ENCODE peak calls at places on chromosomes 11 and 22, in six cellular contexts. F, K, J, L, P and U are unnamed samples.

GRCh38 chr11:27783701-27784355 is 83.6 kb upstream of the BDNF start:
- DNase-seq in F (no peak), K (no peak), J (no peak), L (no peak), P (no peak), U (peak)

GRCh38 chr11:112805658-112806057 is 155.6 kb upstream of the NCAM1 start:
- DNase-seq in F (no peak), K (no peak), J (no peak), L (no peak), P (no peak), U (no peak)

GRCh38 chr11:78767409-78767932 is 192.8 kb upstream of the NARS2 start:
- DNase-seq in F (no peak), K (no peak), J (peak), L (no peak), P (no peak), U (no peak)

GRCh38 chr11:84289381-84289906 is 1003.3 kb upstream of the CCDC90B start:
- DNase-seq in F (peak), K (peak), J (peak), L (no peak), P (no peak), U (peak)

GRCh38 chr11:123483058-123483457 is 53.0 kb downstream of the GRAMD1B start:
- DNase-seq in F (peak), K (no peak), J (peak), L (no peak), P (no peak), U (no peak)

GRCh38 chr22:22882033-22882717 is 5.4 kb upstream of the IGLL5 start:
- DNase-seq in F (no peak), K (no peak), J (no peak), L (no peak), P (peak), U (no peak)

GRCh38 chr11:645536-645935 is 8.5 kb downstream of the DRD4 start:
- DNase-seq in F (no peak), K (no peak), J (no peak), L (no peak), P (no peak), U (no peak)

GRCh38 chr11:45048870-45049825 is 97.3 kb upstream of the PRDM11 start:
- DNase-seq in F (no peak), K (no peak), J (no peak), L (peak), P (no peak), U (no peak)

GRCh38 chr11:18013790-18014507 is 1.1 kb upstream of the SERGEF start:
- DNase-seq in F (no peak), K (no peak), J (no peak), L (peak), P (peak), U (no peak)

GRCh38 chr22:42142771-42143461 is 12.3 kb upstream of the CYP2D6 start:
- DNase-seq in F (no peak), K (no peak), J (no peak), L (no peak), P (no peak), U (no peak)

GRCh38 chr11:94241896-94242295 is 62.5 kb upstream of the IZUMO1R start:
- DNase-seq in F (no peak), K (no peak), J (peak), L (no peak), P (no peak), U (no peak)

GRCh38 chr11:66561178-66561974 is 7.0 kb downstream of the CTSF start:
- DNase-seq in F (no peak), K (no peak), J (no peak), L (no peak), P (no peak), U (no peak)

GRCh38 chr11:20310137-20310536 is 53.4 kb upstream of the HTATIP2 start:
- DNase-seq in F (no peak), K (no peak), J (no peak), L (peak), P (no peak), U (no peak)

GRCh38 chr11:125701858-125702621 is 21.4 kb upstream of the ACRV1 start:
- DNase-seq in F (no peak), K (no peak), J (no peak), L (no peak), P (peak), U (no peak)

GRCh38 chr11:119065369-119065768 is 2.2 kb upstream of the VPS11 start:
- DNase-seq in F (no peak), K (no peak), J (peak), L (no peak), P (peak), U (no peak)

GRCh38 chr22:35195226-35195625 is 62.1 kb upstream of the HMGXB4 start:
- DNase-seq in F (no peak), K (no peak), J (no peak), L (no peak), P (no peak), U (no peak)

GRCh38 chr11:62687508-62688396 is 1.6 kb downstream of the LRRN4CL start:
- DNase-seq in F (no peak), K (no peak), J (no peak), L (peak), P (peak), U (no peak)

GRCh38 chr11:84969103-84969502 is 658.0 kb downstream of the DLG2 start:
- DNase-seq in F (no peak), K (peak), J (peak), L (no peak), P (no peak), U (peak)

GRCh38 chr11:20668410-20668809 is 976 bp upstream of the NELL1 start:
- DNase-seq in F (no peak), K (no peak), J (no peak), L (no peak), P (no peak), U (no peak)

GRCh38 chr11:64459016-64459415 is 100.1 kb downstream of the RPS6KA4 start:
- DNase-seq in F (no peak), K (no peak), J (peak), L (no peak), P (no peak), U (no peak)

GRCh38 chr22:41913842-41914534 is 886 bp downstream of the SHISA8 start:
- DNase-seq in F (no peak), K (no peak), J (no peak), L (peak), P (peak), U (no peak)

GRCh38 chr22:46078241-46079092 is 71.9 kb upstream of the PPARA start:
- DNase-seq in F (no peak), K (no peak), J (peak), L (peak), P (no peak), U (no peak)

GRCh38 chr22:30423296-30423958 is 2.1 kb upstream of the MTFP1 start:
- DNase-seq in F (no peak), K (no peak), J (no peak), L (peak), P (no peak), U (no peak)

GRCh38 chr11:38274031-38274430 is 1676.0 kb upstream of the RAG2 start:
- DNase-seq in F (no peak), K (no peak), J (peak), L (no peak), P (no peak), U (no peak)

GRCh38 chr11:119181677-119182412 is 3.4 kb upstream of the NHERF4 start:
- DNase-seq in F (no peak), K (no peak), J (no peak), L (no peak), P (no peak), U (no peak)

GRCh38 chr11:110077866-110078325 is 15.3 kb upstream of the ZC3H12C start:
- DNase-seq in F (no peak), K (no peak), J (peak), L (no peak), P (no peak), U (peak)

GRCh38 chr11:73359341-73359740 is 16.9 kb upstream of the RELT start:
- DNase-seq in F (no peak), K (no peak), J (no peak), L (no peak), P (no peak), U (peak)

GRCh38 chr11:61923166-61924015 is 6.0 kb upstream of the RAB3IL1 start:
- DNase-seq in F (no peak), K (no peak), J (peak), L (no peak), P (peak), U (peak)

GRCh38 chr11:122676638-122677037 is 21.1 kb downstream of the UBASH3B start:
- DNase-seq in F (no peak), K (no peak), J (no peak), L (no peak), P (no peak), U (no peak)

GRCh38 chr22:22912135-22912408 is 24.5 kb downstream of the IGLL5 start:
- DNase-seq in F (no peak), K (no peak), J (no peak), L (no peak), P (no peak), U (no peak)

GRCh38 chr22:23233746-23234408 is 53.6 kb downstream of the BCR start:
- DNase-seq in F (no peak), K (no peak), J (peak), L (no peak), P (no peak), U (peak)

GRCh38 chr11:59259867-59260475 is 47.2 kb upstream of the MPEG1 start:
- DNase-seq in F (no peak), K (no peak), J (no peak), L (no peak), P (peak), U (no peak)

GRCh38 chr22:48492371-48493320 is 1335.0 kb downstream of the BRD1 start:
- DNase-seq in F (no peak), K (peak), J (peak), L (peak), P (peak), U (peak)

GRCh38 chr11:95147364-95147905 is 57.8 kb downstream of the ENDOD1 start:
- DNase-seq in F (peak), K (peak), J (peak), L (no peak), P (no peak), U (peak)

GRCh38 chr22:29700949-29701927 is 18.6 kb upstream of the CABP7 start:
- DNase-seq in F (no peak), K (no peak), J (peak), L (no peak), P (peak), U (no peak)

GRCh38 chr11:20116825-20117224 is 43.5 kb downstream of the DBX1 start:
- DNase-seq in F (no peak), K (no peak), J (no peak), L (no peak), P (no peak), U (no peak)

GRCh38 chr22:46961591-46962290 is 199.3 kb downstream of the TBC1D22A start:
- DNase-seq in F (no peak), K (no peak), J (no peak), L (no peak), P (no peak), U (no peak)

GRCh38 chr11:75279273-75279672 is 38.7 kb downstream of the TPBGL start:
- DNase-seq in F (no peak), K (no peak), J (peak), L (no peak), P (peak), U (no peak)

GRCh38 chr11:57823859-57824258 is 62.3 kb downstream of the CTNND1 start:
- DNase-seq in F (no peak), K (no peak), J (no peak), L (no peak), P (no peak), U (no peak)

GRCh38 chr11:57815877-57816276 is 54.3 kb downstream of the CTNND1 start:
- DNase-seq in F (no peak), K (no peak), J (no peak), L (no peak), P (no peak), U (no peak)

GRCh38 chr11:57815476-57815875 is 53.9 kb downstream of the CTNND1 start:
- DNase-seq in F (no peak), K (no peak), J (no peak), L (no peak), P (no peak), U (no peak)

GRCh38 chr11:57818812-57819211 is 57.2 kb downstream of the CTNND1 start:
- DNase-seq in F (no peak), K (no peak), J (no peak), L (no peak), P (no peak), U (no peak)

DNA sequence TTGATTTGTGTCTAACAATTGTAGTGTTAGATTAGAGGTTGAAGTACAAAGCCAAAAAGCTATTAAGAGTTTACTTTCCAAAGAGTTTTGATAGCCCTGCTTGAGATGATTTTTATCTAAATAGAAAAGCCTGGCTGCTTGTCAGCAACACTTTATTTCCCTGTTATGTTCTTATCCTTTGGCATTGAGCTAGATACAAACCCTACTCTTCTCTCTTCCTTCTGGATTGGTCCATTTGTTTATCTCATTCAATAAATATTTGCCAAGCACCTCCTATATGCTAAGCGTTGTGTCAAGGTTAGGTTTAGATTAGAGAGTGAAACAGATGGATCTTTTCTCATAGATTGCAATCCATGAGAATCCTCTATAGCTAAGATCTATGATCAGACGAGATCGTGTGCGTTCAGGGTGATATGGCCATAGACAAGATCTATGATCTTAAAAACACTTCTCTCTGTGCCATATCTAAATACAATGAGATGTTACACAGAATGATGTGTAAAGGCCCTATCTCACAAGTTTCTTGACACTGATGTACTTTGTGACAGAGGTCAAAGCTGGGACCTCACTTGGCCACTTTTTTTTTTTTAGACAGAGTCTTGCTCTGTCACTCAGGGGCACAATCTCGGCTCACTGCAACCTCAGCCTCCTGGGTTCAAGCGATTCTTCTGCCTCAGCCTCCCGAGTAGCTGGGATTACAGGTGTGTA is 57.8 kb downstream of the CTNND1 start:
- DNase-seq in F (no peak), K (no peak), J (no peak), L (no peak), P (no peak), U (no peak)
- H3K4me3 ChIP-seq in F (no peak), K (no peak), J (no peak), L (no peak), P (no peak), U (no peak)

GRCh38 chr11:3157381-3158130 is 7.6 kb downstream of the OSBPL5 start:
- DNase-seq in F (no peak), K (no peak), J (peak), L (no peak), P (no peak), U (no peak)

GRCh38 chr11:3155691-3156258 is 9.3 kb downstream of the OSBPL5 start:
- DNase-seq in F (no peak), K (no peak), J (peak), L (no peak), P (no peak), U (no peak)

GRCh38 chr11:3156661-3157311 is 8.3 kb downstream of the OSBPL5 start:
- DNase-seq in F (no peak), K (no peak), J (no peak), L (no peak), P (no peak), U (no peak)

GRCh38 chr11:3155216-3155615 is 9.9 kb downstream of the OSBPL5 start:
- DNase-seq in F (no peak), K (no peak), J (no peak), L (no peak), P (no peak), U (no peak)

GRCh38 chr11:3156282-3156660 is 8.8 kb downstream of the OSBPL5 start:
- DNase-seq in F (no peak), K (no peak), J (no peak), L (no peak), P (no peak), U (no peak)
- H3K4me3 ChIP-seq in F (no peak), K (peak), J (peak), L (no peak), P (no peak), U (no peak)

GRCh38 chr11:115984228-115984627 is 480.0 kb upstream of the CADM1 start:
- DNase-seq in F (no peak), K (no peak), J (no peak), L (no peak), P (no peak), U (no peak)

GRCh38 chr11:115985896-115986295 is 481.7 kb upstream of the CADM1 start:
- DNase-seq in F (no peak), K (no peak), J (peak), L (no peak), P (no peak), U (no peak)

GRCh38 chr11:115993613-115994012 is 489.4 kb upstream of the CADM1 start:
- DNase-seq in F (no peak), K (no peak), J (no peak), L (no peak), P (no peak), U (no peak)

GRCh38 chr11:115990004-115990447 is 485.8 kb upstream of the CADM1 start:
- DNase-seq in F (no peak), K (no peak), J (no peak), L (peak), P (peak), U (no peak)
- H3K4me3 ChIP-seq in F (no peak), K (no peak), J (no peak), L (no peak), P (no peak), U (no peak)

DNA sequence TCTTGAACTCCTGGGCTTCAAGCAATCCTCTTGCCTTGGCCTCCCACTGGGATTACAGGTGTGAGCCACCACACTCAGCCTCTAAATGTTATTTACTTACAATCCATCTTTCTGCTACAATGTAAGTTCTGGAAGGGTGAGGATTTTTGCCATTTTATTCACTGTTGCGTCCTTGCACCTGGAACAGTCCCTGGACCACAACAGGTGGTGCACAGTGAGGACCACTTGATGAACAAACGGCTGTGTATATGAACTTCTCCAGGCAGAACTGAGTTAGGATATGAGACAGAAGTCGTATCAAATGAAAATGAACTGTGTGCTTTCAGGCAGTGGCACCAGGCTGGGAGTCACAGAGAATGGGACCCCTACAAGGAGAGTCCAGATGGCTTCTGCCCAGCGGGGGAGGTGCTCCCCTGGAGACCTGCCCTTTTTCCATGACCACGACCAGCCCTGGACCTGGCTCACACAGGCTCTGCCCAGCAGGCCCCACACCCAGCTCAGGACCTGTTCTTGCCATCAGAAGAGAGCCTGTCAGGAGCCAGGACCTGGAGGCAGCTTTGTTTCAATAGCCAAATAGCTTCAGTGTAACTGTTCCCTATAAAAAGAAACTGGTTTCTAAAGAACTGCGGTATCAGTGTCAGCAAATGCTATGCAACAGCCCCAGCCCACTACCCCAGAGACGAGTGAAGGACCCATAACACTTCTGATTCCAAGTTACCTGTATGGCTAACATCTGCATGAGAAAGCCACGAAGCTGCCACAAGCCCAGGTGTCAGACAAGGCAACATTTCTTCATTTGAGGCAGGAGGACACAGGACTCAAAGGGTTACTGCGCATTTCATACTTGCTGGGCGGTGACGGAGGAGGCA is 104.9 kb downstream of the MICAL3 start:
- DNase-seq in F (no peak), K (no peak), J (no peak), L (peak), P (peak), U (no peak)
- H3K4me3 ChIP-seq in F (peak), K (no peak), J (no peak), L (no peak), P (no peak), U (no peak)

GRCh38 chr11:68988486-68988885 is 7.7 kb upstream of the MRGPRD start:
- DNase-seq in F (no peak), K (no peak), J (no peak), L (no peak), P (no peak), U (no peak)
- H3K4me3 ChIP-seq in F (no peak), K (no peak), J (no peak), L (no peak), P (no peak), U (no peak)

GRCh38 chr22:37676691-37677627 is 1.5 kb downstream of the LGALS1 start:
- DNase-seq in F (peak), K (peak), J (peak), L (no peak), P (peak), U (peak)

GRCh38 chr22:37672920-37673453 is 2.4 kb upstream of the LGALS1 start:
- DNase-seq in F (no peak), K (no peak), J (no peak), L (no peak), P (no peak), U (no peak)

GRCh38 chr22:37675930-37676571 is 615 bp downstream of the LGALS1 start:
- DNase-seq in F (no peak), K (no peak), J (peak), L (no peak), P (no peak), U (no peak)

GRCh38 chr22:37674951-37675929 is at the start of gene LGALS1:
- DNase-seq in F (peak), K (peak), J (peak), L (peak), P (peak), U (peak)

DNA sequence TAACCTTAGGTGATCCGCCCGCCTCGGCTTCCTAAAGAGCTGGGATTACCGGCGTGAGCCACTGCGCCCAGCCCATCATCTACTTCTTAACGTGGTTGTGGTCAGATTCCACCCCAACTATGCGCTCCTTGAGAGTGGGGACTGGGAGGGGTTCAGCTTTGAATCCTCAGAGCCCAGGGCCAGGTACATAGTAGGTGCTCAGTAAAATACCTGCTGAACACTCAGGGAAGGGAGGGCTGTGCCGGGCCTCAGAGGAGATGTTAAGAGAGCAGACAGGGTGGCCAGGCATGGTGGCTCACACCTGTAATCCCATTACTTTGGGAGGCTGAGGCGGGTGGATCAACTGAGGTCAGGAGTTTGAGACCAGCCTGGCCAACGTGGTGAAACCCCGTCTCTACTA is 1.2 kb upstream of the LGALS1 start:
- DNase-seq in F (no peak), K (no peak), J (no peak), L (no peak), P (no peak), U (no peak)
- H3K4me3 ChIP-seq in F (no peak), K (no peak), J (no peak), L (no peak), P (no peak), U (no peak)